ENCODE peak calls at places on chromosome 15, in eight cellular contexts. P, R, E, B, Q, Z, T and W are unnamed samples.
A peak's percentile ranks its signal among the peaks of the same experiment; 100 is the strongest.

GRCh38 chr15:95604634-95605036 is 725.9 kb upstream of the NR2F2 start:
- ATAC-seq in P (no peak), R (peak; percentile 86), E (peak; percentile 62), B (peak; percentile 23), Q (no peak), Z (no peak), T (no peak), W (no peak)

GRCh38 chr15:50590288-50590687 is 43.8 kb upstream of the USP50 start:
- ATAC-seq in P (no peak), R (no peak), E (no peak), B (no peak), Q (no peak), Z (no peak), T (no peak), W (no peak)

GRCh38 chr15:23877502-23878412 is 190.7 kb upstream of the NDN start:
- ATAC-seq in P (peak; percentile 80), R (peak; percentile 75), E (peak; percentile 48), B (no peak), Q (peak; percentile 100), Z (no peak), T (peak; percentile 40), W (no peak)

GRCh38 chr15:29668120-29668602 is 154.1 kb downstream of the TJP1 start:
- ATAC-seq in P (peak; percentile 84), R (peak; percentile 88), E (peak; percentile 92), B (no peak), Q (peak; percentile 74), Z (peak; percentile 99), T (peak; percentile 86), W (peak; percentile 70)

GRCh38 chr15:70967646-70968045 is 75.0 kb downstream of the LRRC49 start:
- ATAC-seq in P (no peak), R (no peak), E (no peak), B (no peak), Q (no peak), Z (no peak), T (no peak), W (no peak)

GRCh38 chr15:66253643-66254363 is at the start of gene MEGF11:
- ATAC-seq in P (peak; percentile 49), R (peak; percentile 42), E (peak; percentile 60), B (peak; percentile 23), Q (peak; percentile 74), Z (peak; percentile 56), T (no peak), W (peak; percentile 55)

GRCh38 chr15:99264125-99264524 is 12.8 kb downstream of the LRRC28 start:
- ATAC-seq in P (no peak), R (no peak), E (no peak), B (no peak), Q (no peak), Z (no peak), T (no peak), W (no peak)

GRCh38 chr15:67307156-67307555 is 52.6 kb downstream of the IQCH start:
- ATAC-seq in P (no peak), R (no peak), E (no peak), B (no peak), Q (no peak), Z (no peak), T (no peak), W (no peak)

GRCh38 chr15:98530570-98530969 is 117.8 kb upstream of the IGF1R start:
- ATAC-seq in P (no peak), R (no peak), E (no peak), B (no peak), Q (no peak), Z (no peak), T (no peak), W (no peak)

GRCh38 chr15:78977091-78977571 is 32.3 kb upstream of the CTSH start:
- ATAC-seq in P (no peak), R (peak; percentile 28), E (peak; percentile 41), B (no peak), Q (no peak), Z (no peak), T (no peak), W (no peak)

GRCh38 chr15:38872732-38873131 is 308.1 kb upstream of the RASGRP1 start:
- ATAC-seq in P (no peak), R (no peak), E (no peak), B (no peak), Q (no peak), Z (no peak), T (no peak), W (no peak)

GRCh38 chr15:73265536-73266153 is 103.1 kb downstream of the HCN4 start:
- ATAC-seq in P (peak; percentile 47), R (no peak), E (no peak), B (no peak), Q (peak; percentile 98), Z (peak; percentile 91), T (no peak), W (no peak)

GRCh38 chr15:45401665-45402161 is 23.4 kb upstream of the GATM start:
- ATAC-seq in P (peak; percentile 17), R (peak; percentile 7), E (peak; percentile 47), B (peak; percentile 21), Q (peak; percentile 23), Z (no peak), T (peak; percentile 30), W (peak; percentile 4)

GRCh38 chr15:63938486-63939061 is 104.8 kb upstream of the HERC1 start:
- ATAC-seq in P (no peak), R (peak; percentile 5), E (no peak), B (no peak), Q (no peak), Z (no peak), T (no peak), W (no peak)

GRCh38 chr15:100861511-100861991 is 18.1 kb upstream of the ALDH1A3 start:
- ATAC-seq in P (peak; percentile 41), R (no peak), E (peak; percentile 13), B (no peak), Q (no peak), Z (no peak), T (no peak), W (no peak)

GRCh38 chr15:41836072-41836471 is 2.6 kb upstream of the PLA2G4B start:
- ATAC-seq in P (no peak), R (no peak), E (no peak), B (no peak), Q (no peak), Z (no peak), T (no peak), W (no peak)

GRCh38 chr15:68888419-68888818 is 41.9 kb upstream of the SPESP1 start:
- ATAC-seq in P (no peak), R (no peak), E (no peak), B (no peak), Q (no peak), Z (no peak), T (no peak), W (no peak)

GRCh38 chr15:91456921-91457320 is 356.9 kb downstream of the SV2B start:
- ATAC-seq in P (no peak), R (no peak), E (no peak), B (no peak), Q (no peak), Z (no peak), T (no peak), W (no peak)

GRCh38 chr15:89533861-89534544 is 37.6 kb upstream of the RHCG start:
- ATAC-seq in P (no peak), R (no peak), E (no peak), B (no peak), Q (no peak), Z (no peak), T (no peak), W (no peak)

GRCh38 chr15:78831229-78832207 is 20.3 kb upstream of the ADAMTS7 start:
- ATAC-seq in P (no peak), R (no peak), E (no peak), B (no peak), Q (no peak), Z (no peak), T (peak; percentile 9), W (no peak)

GRCh38 chr15:81199031-81199779 is 2.5 kb downstream of the IL16 start:
- ATAC-seq in P (no peak), R (no peak), E (no peak), B (no peak), Q (peak; percentile 30), Z (peak; percentile 46), T (no peak), W (no peak)

GRCh38 chr15:71591057-71591456 is 219.3 kb upstream of the NR2E3 start:
- ATAC-seq in P (no peak), R (no peak), E (no peak), B (no peak), Q (peak; percentile 81), Z (peak; percentile 52), T (no peak), W (no peak)

GRCh38 chr15:64808785-64809453 is 16.5 kb downstream of the PIF1 start:
- ATAC-seq in P (no peak), R (no peak), E (no peak), B (no peak), Q (no peak), Z (no peak), T (no peak), W (no peak)

DNA sequence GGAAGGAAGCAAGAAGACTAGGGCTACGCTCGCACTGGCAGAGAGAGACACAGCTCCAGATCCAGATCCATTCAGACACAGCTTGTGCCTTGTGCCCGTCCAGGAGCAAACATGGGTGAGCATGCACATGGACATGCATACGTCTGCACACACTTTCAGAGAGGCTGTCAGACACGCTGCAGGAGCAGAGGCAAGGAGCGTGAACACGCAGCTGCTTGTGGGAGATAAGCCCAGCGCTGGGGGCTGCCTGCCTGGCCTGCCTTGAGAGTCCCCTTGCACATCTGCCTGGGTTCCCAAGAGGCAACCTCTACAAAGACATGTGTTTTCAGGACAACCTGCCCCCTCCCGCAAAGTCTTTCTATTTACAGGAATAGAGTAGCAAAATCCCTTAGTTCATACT is 13.6 kb upstream of the BAHD1 start:
- ATAC-seq in P (peak; percentile 12), R (no peak), E (no peak), B (no peak), Q (no peak), Z (no peak), T (no peak), W (no peak)
- TF ChIP-seq POLR2A in P (no peak), R (no peak), E (no peak), B (no peak), Q (no peak), Z (no peak), T (no peak), W (no peak)

GRCh38 chr15:62264196-62264595 is 99.1 kb upstream of the C2CD4B start:
- ATAC-seq in P (no peak), R (no peak), E (no peak), B (no peak), Q (no peak), Z (no peak), T (no peak), W (no peak)
- H3K9me3 ChIP-seq in P (peaks cover 21% of the 10 kb centered on the region), R (no peaks in the 10 kb centered on the region), E (peaks cover 47% of the 10 kb centered on the region), B (no peaks in the 10 kb centered on the region), Q (peaks cover 37% of the 10 kb centered on the region), Z (peaks cover 30% of the 10 kb centered on the region), T (peaks cover 45% of the 10 kb centered on the region), W (peaks cover 77% of the 10 kb centered on the region)

DNA sequence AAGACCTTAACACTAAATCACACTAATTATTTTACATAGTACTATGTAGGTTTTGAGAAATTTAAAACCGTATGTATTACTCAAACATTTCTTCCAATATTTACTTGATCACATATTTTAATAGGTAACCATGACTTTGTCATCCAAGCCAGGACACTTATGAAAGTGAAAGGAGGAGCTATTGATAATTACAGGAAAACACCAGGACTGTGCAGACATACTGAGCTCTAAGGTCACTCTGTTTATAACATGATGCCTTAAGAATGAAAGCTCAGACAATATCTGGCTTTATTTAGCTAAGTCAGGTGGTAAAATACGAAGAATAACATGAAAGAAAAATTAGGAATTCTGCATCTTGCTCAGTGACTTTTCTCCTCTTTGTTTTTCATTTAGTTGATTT is 216.0 kb upstream of the NANOGP8 start:
- ATAC-seq in P (no peak), R (peak; percentile 95), E (no peak), B (no peak), Q (no peak), Z (no peak), T (no peak), W (no peak)
- TF ChIP-seq POLR2A in P (no peak), R (no peak), E (no peak), B (no peak), Q (no peak), Z (no peak), T (no peak), W (no peak)

GRCh38 chr15:26674467-26674866 is 98.4 kb downstream of the GABRB3 start:
- ATAC-seq in P (no peak), R (no peak), E (no peak), B (no peak), Q (no peak), Z (no peak), T (no peak), W (no peak)
- H3K9me3 ChIP-seq in P (no peaks in the 10 kb centered on the region), R (no peaks in the 10 kb centered on the region), E (no peaks in the 10 kb centered on the region), B (no peaks in the 10 kb centered on the region), Q (no peaks in the 10 kb centered on the region), Z (peaks cover 26% of the 10 kb centered on the region), T (no peaks in the 10 kb centered on the region), W (no peaks in the 10 kb centered on the region)